ENCODE peak calls at places on chromosomes 6 and 20, in five cellular contexts. N is AG04449, E is lung microvascular endothelial cell, Z is T-helper 1 cell, V is activated T-helper 1 cell treated with Interleukin-2 at 50 U/mL for 16 hours. L is an unnamed sample.

GRCh38 chr6:21664263-21665081 is 70.9 kb downstream of the SOX4 start:
- DNase-seq in V (no peak), Z (no peak), E (peak; percentile 38), N (no peak), L (no peak)

GRCh38 chr6:6758546-6758914 is 170.0 kb downstream of the LY86 start:
- DNase-seq in Z (no peak), N (no peak), E (no peak), V (no peak), L (no peak)

GRCh38 chr6:79040083-79040482 is 38.0 kb downstream of the PHIP start:
- DNase-seq in E (no peak), N (no peak), V (no peak), Z (no peak), L (no peak)

GRCh38 chr6:73691512-73691911 is 4.5 kb upstream of the CD109 start:
- DNase-seq in E (no peak), N (no peak), Z (no peak), V (no peak), L (no peak)

GRCh38 chr6:118896339-118897136 is 2.6 kb downstream of the ASF1A start:
- DNase-seq in N (no peak), Z (no peak), V (no peak), E (peak; percentile 66), L (no peak)

GRCh38 chr20:57717797-57718196 is 8.0 kb upstream of the PMEPA1 start:
- DNase-seq in E (no peak), Z (no peak), N (no peak), V (no peak), L (no peak)

GRCh38 chr6:122548281-122548680 is 61.9 kb upstream of the PKIB start:
- DNase-seq in N (no peak), E (no peak), Z (no peak), V (no peak), L (no peak)

GRCh38 chr20:18783385-18783959 is 30.1 kb upstream of the SCP2D1 start:
- DNase-seq in E (no peak), N (no peak), Z (no peak), V (no peak), L (no peak)

GRCh38 chr20:64203037-64203777 is 39.0 kb downstream of the MYT1 start:
- DNase-seq in N (no peak), E (no peak), V (no peak), Z (no peak), L (no peak)

GRCh38 chr6:79536615-79536968 is 638 bp downstream of the LCA5 start:
- DNase-seq in E (no peak), Z (no peak), N (no peak), V (no peak), L (peak; percentile 37)

GRCh38 chr20:32945710-32946221 is 58.5 kb downstream of the SUN5 start:
- DNase-seq in Z (no peak), V (no peak), E (peak; percentile 49), N (peak; percentile 3), L (no peak)

GRCh38 chr6:21402368-21402767 is 191.2 kb upstream of the SOX4 start:
- DNase-seq in Z (no peak), E (no peak), V (no peak), N (no peak), L (no peak)

GRCh38 chr6:83707829-83708545 is 914 bp downstream of the SNAP91 start:
- DNase-seq in Z (no peak), N (no peak), E (no peak), V (no peak), L (peak; percentile 25)

GRCh38 chr6:84078335-84078734 is 44.8 kb downstream of the MRAP2 start:
- DNase-seq in E (no peak), Z (no peak), N (no peak), V (no peak), L (no peak)

GRCh38 chr6:52573295-52573694 is 3.6 kb downstream of the TRAM2 start:
- DNase-seq in V (no peak), Z (no peak), E (no peak), N (no peak), L (no peak)

L was measured in hippocampal formation.